ENCODE peak calls at places on chromosome 19, in six cellular contexts. T is HCT116, W is GM12878, V is mesendoderm, Q is mammary epithelial cell, R is PC-3. Z is an unnamed sample. For H3K4me1 and H3K27me3, the result is how much of the 10 kb centered on the place peaks cover.

GRCh38 chr19:33904681-33905080 is 108.0 kb downstream of the KCTD15 start:
- DNase-seq in Q (peak), W (no peak), R (peak), T (no peak), V (peak), Z (no peak)

GRCh38 chr19:48806818-48807589 is 3.8 kb downstream of the BCAT2 start:
- DNase-seq in W (no peak), Q (no peak), R (peak), V (peak), T (no peak), Z (no peak)

GRCh38 chr19:57438925-57439324 is 3.8 kb downstream of the ZNF749 start:
- DNase-seq in Q (no peak), V (peak), R (no peak), W (no peak), T (no peak), Z (no peak)

GRCh38 chr19:46859637-46860124 is 1.1 kb upstream of the ARHGAP35 start:
- DNase-seq in R (peak), T (no peak), W (no peak), Q (no peak), V (no peak), Z (no peak)

GRCh38 chr19:38663156-38663651 is 15.8 kb downstream of the ACTN4 start:
- DNase-seq in W (no peak), T (no peak), V (no peak), Q (no peak), R (no peak), Z (no peak)

GRCh38 chr19:48190288-48191284 is 20.1 kb downstream of the ZSWIM9 start:
- DNase-seq in V (peak), R (peak), T (peak), Q (peak), W (no peak), Z (no peak)

GRCh38 chr19:41626877-41627276 is at the start of gene CEACAM4:
- DNase-seq in Q (no peak), V (no peak), R (no peak), T (no peak), W (no peak), Z (no peak)

GRCh38 chr19:19597809-19598306 is 20.6 kb downstream of the PBX4 start:
- DNase-seq in V (no peak), R (no peak), T (no peak), Q (no peak), W (peak), Z (no peak)

GRCh38 chr19:32881766-32882165 is 12.2 kb upstream of the SLC7A9 start:
- DNase-seq in Q (no peak), V (no peak), R (no peak), W (no peak), T (no peak), Z (no peak)

GRCh38 chr19:37513397-37513796 is 6.7 kb downstream of the ZNF793 start:
- DNase-seq in Q (no peak), T (no peak), V (no peak), R (no peak), W (no peak), Z (no peak)

DNA sequence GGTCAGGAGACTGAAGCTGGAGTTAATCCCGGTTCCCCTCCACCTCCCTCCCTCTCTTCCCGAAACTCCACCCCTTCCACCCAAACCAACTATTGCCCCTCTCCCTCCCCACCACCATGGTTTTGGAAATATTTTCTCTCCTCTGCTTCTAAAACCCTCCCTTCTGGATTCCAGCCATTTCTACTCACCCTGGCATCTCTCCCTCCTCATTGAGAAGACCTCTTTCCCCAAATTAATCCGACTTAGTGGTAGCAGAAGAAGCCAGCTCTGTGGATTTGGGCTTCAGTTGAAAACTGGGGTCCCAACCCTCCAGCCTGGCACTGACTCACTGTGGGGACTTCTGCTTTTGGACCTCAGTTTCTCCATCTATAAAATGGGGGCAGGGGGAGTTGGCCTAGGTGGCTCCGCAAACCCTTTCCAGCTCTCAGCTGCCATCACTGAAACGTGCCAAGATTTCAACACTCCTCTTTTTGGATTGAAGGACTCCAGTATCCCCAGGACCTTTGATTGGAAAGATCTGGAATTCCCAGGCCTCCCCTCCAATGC is 1.6 kb downstream of the GPR4 start:
- DNase-seq in Q (no peak), R (no peak), V (no peak), W (no peak), T (no peak), Z (no peak)
- H3K4me1 ChIP-seq in Q (under half), R (under half), V (under half), W (under half), T (under half), Z (under half)

DNA sequence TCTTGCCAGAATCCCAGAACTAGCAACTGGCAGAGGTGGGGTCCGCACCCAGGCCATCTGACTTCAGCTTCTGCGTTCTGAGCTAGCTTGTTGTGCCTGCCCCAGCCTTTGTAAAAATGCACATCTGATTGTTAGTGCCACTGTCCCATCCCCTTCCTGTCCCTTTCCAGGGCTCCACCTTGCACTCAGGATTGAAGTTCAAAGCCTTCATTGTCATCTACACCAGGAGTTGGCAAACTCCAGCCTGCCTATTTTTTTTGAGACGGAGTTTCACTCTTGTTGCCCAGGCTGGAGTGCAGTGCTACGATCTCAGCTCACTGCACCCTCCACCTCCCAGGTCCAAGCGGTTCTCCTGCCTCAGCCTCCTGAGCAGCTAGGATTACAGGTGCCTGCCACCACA is 2.9 kb downstream of the THOP1 start:
- DNase-seq in Q (no peak), R (no peak), T (no peak), W (no peak), V (no peak), Z (no peak)
- H3K9ac ChIP-seq in Q (no peak), R (no peak), T (no peak), W (peak), V (no peak), Z (no peak)

DNA sequence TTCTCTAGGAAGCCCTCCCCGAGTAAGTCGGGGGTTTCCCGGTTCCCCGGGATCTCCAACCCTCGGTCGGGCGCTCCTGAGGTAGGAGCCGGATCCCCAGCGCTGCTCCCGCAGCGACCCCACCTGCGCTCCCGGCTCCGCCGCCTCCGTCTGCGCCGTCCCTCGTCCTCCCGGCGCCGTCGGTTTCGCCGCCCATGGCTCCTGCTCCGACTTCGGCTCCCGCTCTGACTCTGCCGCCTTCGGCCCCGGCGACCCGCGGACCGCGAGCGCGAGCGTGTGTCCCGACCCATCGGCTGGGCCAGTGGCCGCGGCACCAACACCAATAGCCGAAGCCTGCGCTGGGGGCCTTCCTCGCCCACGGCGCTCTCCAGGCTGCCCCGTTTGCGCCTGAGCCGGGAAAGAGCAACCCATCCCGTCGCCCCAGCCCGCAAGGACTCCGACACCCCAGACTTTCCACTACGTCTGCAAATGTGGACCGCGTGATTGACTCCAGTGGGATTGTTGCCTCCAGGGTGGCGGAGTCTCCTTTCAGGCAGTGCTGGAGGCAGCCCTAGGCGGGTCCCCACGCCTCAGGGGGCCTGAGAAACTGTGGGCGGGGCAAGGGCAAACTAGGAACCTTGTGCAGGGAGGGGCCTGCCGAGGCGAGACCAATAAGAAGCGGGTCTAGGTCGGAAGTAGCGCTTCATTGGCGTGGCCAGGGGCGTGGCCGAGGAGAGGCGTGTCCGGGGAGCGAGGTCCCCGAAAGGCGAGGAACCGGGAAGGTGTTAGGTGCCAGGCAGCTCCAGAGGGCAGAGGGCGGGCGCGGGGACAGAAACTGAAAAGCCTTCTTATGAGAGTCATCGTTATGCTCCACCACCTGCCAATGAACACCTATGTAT is at the start of gene CACTIN:
- DNase-seq in Q (peak), T (peak), W (peak), V (peak), R (peak), Z (peak)
- H3K27me3 ChIP-seq in Q (under half), T (under half), W (under half), V (under half), R (under half), Z (under half)

GRCh38 chr19:17109962-17110598 is 34.5 kb downstream of the MYO9B start:
- DNase-seq in T (no peak), W (peak), R (no peak), Q (no peak), V (no peak), Z (no peak)

GRCh38 chr19:17108453-17108784 is 32.8 kb downstream of the MYO9B start:
- DNase-seq in W (no peak), T (no peak), Q (no peak), V (no peak), R (no peak), Z (no peak)

GRCh38 chr19:17107546-17108452 is 32.2 kb downstream of the MYO9B start:
- DNase-seq in T (peak), W (no peak), V (peak), R (peak), Q (peak), Z (peak)

GRCh38 chr19:17110599-17110966 is 35.0 kb downstream of the MYO9B start:
- DNase-seq in Q (no peak), T (no peak), V (no peak), R (no peak), W (no peak), Z (no peak)

GRCh38 chr19:17109300-17109699 is 33.7 kb downstream of the MYO9B start:
- DNase-seq in W (no peak), V (no peak), R (no peak), T (no peak), Q (no peak), Z (no peak)
- H3K4me1 ChIP-seq in W (half or more), V (under half), R (under half), T (under half), Q (under half), Z (under half)

GRCh38 chr19:11434703-11435056 is 241 bp downstream of the ODAD3 start:
- DNase-seq in R (no peak), Q (no peak), W (no peak), T (no peak), V (no peak), Z (no peak)
- H3K9ac ChIP-seq in R (peak), Q (no peak), W (peak), T (peak), V (peak), Z (peak)

GRCh38 chr19:35841961-35842595 is 10.2 kb downstream of the NPHS1 start:
- DNase-seq in T (no peak), W (no peak), R (no peak), V (no peak), Q (no peak), Z (no peak)
- H3K27me3 ChIP-seq in T (under half), W (under half), R (under half), V (under half), Q (under half), Z (half or more)

DNA sequence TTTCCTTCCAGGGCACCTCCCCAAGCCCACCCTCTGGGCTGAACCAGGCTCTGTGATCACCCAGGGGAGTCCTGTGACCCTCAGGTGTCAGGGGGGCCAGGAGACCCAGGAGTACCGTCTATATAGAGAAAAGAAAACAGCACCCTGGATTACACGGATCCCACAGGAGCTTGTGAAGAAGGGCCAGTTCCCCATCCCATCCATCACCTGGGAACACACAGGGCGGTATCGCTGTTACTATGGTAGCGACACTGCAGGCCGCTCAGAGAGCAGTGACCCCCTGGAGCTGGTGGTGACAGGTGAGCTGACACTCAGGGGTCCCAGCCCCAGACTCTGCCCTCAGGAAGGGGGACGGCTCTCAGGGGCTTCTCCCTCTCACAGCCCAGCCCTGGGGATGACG is 1.2 kb downstream of the LILRB1 start:
- DNase-seq in R (no peak), Q (no peak), T (no peak), W (no peak), V (no peak), Z (no peak)
- H3K4me1 ChIP-seq in R (under half), Q (under half), T (under half), W (under half), V (under half), Z (under half)